ENCODE peak calls at places on chromosomes 2 and 18, in six cellular contexts. Y is breast epithelium, J is suprapubic skin, A is spleen, L is ovary, Q is IMR-90. R is an unnamed sample.
A peak's percentile ranks its signal among the peaks of the same experiment; 100 is the strongest.

GRCh38 chr18:10230072-10230471 is 224.4 kb upstream of the APCDD1 start:
- DNase-seq in J (no peak), Y (no peak), A (no peak), L (no peak), Q (peak; percentile 83), R (no peak)

GRCh38 chr2:232482301-232483238 is 5.1 kb downstream of the ECEL1 start:
- DNase-seq in Y (no peak), A (peak; percentile 71), J (no peak), Q (no peak), L (peak; percentile 19), R (peak; percentile 59)

GRCh38 chr2:118443596-118443995 is 355.3 kb downstream of the INSIG2 start:
- DNase-seq in J (no peak), Q (peak; percentile 17), Y (no peak), L (no peak), A (no peak), R (no peak)

GRCh38 chr2:176827269-176827668 is 385.3 kb upstream of the HNRNPA3 start:
- DNase-seq in J (no peak), A (no peak), L (no peak), Y (no peak), Q (no peak), R (no peak)

GRCh38 chr2:236644502-236644911 is 74.9 kb downstream of the ACKR3 start:
- DNase-seq in Q (no peak), L (peak; percentile 8), J (peak; percentile 54), A (no peak), Y (peak; percentile 13), R (no peak)

GRCh38 chr2:137180012-137180411 is 414.7 kb downstream of the THSD7B start:
- DNase-seq in Q (no peak), J (no peak), L (no peak), Y (no peak), A (no peak), R (no peak)

GRCh38 chr2:237350597-237350996 is 63.4 kb downstream of the COL6A3 start:
- DNase-seq in A (no peak), Y (no peak), Q (no peak), L (no peak), J (no peak), R (no peak)

GRCh38 chr18:12803069-12803936 is 80.7 kb downstream of the PTPN2 start:
- DNase-seq in L (no peak), J (no peak), Q (no peak), A (no peak), Y (no peak), R (no peak)

GRCh38 chr2:152811916-152812315 is 93.5 kb downstream of the ARL6IP6 start:
- DNase-seq in J (no peak), L (no peak), Y (no peak), A (no peak), Q (no peak), R (no peak)

GRCh38 chr2:18596993-18597392 is 7.6 kb upstream of the NT5C1B start:
- DNase-seq in J (no peak), Q (no peak), L (no peak), A (no peak), Y (no peak), R (no peak)

GRCh38 chr2:227029706-227030105 is 134.3 kb downstream of the COL4A4 start:
- DNase-seq in Y (no peak), A (no peak), J (no peak), L (no peak), Q (no peak), R (no peak)

GRCh38 chr18:32029558-32029957 is 10.9 kb downstream of the RNF125 start:
- DNase-seq in L (no peak), J (no peak), Q (no peak), A (no peak), Y (no peak), R (no peak)

GRCh38 chr2:202406445-202406967 is 30.4 kb downstream of the BMPR2 start:
- DNase-seq in Q (no peak), J (no peak), L (no peak), A (no peak), Y (no peak), R (no peak)

GRCh38 chr2:102301867-102302362 is 9.4 kb upstream of the IL1RL1 start:
- DNase-seq in A (no peak), L (no peak), J (no peak), Q (peak; percentile 32), Y (no peak), R (peak; percentile 28)

GRCh38 chr18:51890762-51891161 is 449.2 kb upstream of the DCC start:
- DNase-seq in J (no peak), A (no peak), L (no peak), Q (peak; percentile 0), Y (peak; percentile 35), R (no peak)

GRCh38 chr18:25351773-25352628 is at the start of gene ZNF521:
- DNase-seq in Q (peak; percentile 92), J (peak; percentile 93), A (peak; percentile 88), Y (peak; percentile 83), L (peak; percentile 89), R (peak; percentile 82)

GRCh38 chr2:212936572-212936971 is 214.8 kb downstream of the IKZF2 start:
- DNase-seq in Y (no peak), J (no peak), Q (no peak), L (no peak), A (no peak), R (no peak)

GRCh38 chr2:173427887-173428683 is 73.4 kb downstream of the CDCA7 start:
- DNase-seq in A (no peak), L (no peak), Y (peak; percentile 90), J (no peak), Q (peak; percentile 51), R (no peak)

GRCh38 chr2:16283071-16283850 is 342.9 kb downstream of the MYCN start:
- DNase-seq in A (no peak), L (no peak), Y (no peak), Q (no peak), J (no peak), R (no peak)

GRCh38 chr2:159262904-159263303 is 23.6 kb downstream of the WDSUB1 start:
- DNase-seq in Q (no peak), J (no peak), L (no peak), A (no peak), Y (no peak), R (no peak)

GRCh38 chr2:134790487-134790886 is 47.9 kb upstream of the ACMSD start:
- DNase-seq in J (no peak), A (no peak), L (no peak), Q (no peak), Y (no peak), R (no peak)

GRCh38 chr2:165776013-165776412 is 18.0 kb downstream of the GALNT3 start:
- DNase-seq in A (no peak), L (no peak), Y (no peak), J (no peak), Q (no peak), R (no peak)

GRCh38 chr2:165776796-165777195 is 17.3 kb downstream of the GALNT3 start:
- DNase-seq in Q (no peak), L (no peak), A (no peak), Y (no peak), J (no peak), R (no peak)

GRCh38 chr2:165777522-165778186 is 16.4 kb downstream of the GALNT3 start:
- DNase-seq in Q (no peak), Y (no peak), A (no peak), J (no peak), L (no peak), R (no peak)

GRCh38 chr2:165778187-165778556 is 15.9 kb downstream of the GALNT3 start:
- DNase-seq in L (no peak), Y (no peak), A (no peak), Q (no peak), J (no peak), R (no peak)

DNA sequence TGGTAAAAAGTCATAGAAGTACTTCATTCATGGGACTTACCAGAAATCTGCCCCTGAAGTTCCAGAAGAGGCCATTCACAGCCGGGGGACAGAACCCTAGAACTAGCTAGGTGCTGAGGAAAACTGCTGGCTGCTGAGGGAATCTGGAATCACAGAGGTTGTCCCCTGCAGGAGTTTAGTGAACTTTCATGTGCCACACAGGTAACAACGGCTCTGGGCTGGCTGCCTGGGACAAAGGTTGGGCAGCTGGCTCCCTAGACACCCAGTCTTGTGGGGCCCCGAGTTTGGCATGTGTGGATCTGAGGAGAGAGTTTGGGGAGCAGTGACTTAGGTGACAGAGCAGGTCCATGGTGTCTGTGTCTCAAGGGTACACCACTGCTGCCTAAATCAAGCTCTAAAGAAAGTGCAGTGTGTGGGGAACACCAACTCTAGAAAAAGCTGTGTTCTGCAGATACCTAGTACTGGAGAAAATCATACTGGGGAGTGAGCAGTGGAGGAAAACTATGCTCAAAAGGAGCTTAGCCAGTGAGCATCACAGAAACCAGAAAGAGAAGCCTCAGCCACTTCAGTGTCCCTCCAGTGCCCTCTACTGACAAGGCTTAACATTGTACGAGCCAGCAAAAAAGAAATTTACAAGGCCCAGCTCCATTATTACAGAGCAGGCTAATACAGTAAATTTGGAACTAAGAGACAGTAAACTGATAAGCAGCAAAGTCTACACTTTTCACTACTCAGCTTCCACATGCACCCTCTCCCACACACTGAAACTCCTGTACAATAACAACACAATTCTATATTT is 15.2 kb downstream of the GALNT3 start:
- DNase-seq in Y (no peak), A (no peak), L (no peak), Q (no peak), J (no peak), R (no peak)
- TF ChIP-seq CTCF in Y (no peak), A (no peak), L (no peak), Q (peak; percentile 34), J (no peak), R (no peak)

DNA sequence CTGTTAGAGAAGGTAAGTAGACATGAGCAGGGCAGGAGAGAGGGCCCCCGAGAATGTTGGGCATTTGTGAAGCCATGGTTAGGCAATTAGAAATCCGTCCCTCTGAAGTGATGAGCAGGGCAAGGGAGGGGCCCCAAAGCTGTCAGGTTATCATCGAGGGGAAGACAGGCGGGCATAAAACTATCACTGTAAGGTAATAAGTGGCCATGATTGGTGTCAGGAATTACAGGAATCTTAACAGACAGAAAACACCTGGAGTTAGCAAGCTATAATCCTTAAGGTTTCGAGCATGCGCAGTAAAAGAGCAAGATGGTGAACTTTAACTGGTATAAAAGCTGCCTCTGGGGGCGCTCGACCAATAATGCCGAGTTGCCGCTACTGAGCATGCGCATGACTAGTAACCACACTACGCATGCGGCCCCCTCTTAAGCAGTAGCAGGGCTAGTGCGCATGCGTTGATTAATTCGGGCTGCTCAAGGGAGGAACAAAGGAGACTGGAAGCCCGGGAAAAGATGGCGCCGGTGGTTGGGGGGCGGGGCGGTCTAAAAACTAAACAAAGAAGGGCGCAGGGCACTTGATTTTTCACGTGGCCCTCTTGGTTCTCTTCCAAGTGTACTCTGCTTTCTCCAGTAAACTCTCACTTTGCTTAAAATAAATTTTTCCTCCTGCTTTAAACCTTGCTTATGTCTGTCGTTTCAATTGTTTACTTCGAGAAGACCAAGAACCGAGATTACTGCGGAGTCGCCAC is 5.5 kb downstream of the XRCC5 start:
- DNase-seq in L (peak; percentile 98), J (peak; percentile 99), Q (peak; percentile 99), A (peak; percentile 98), Y (peak; percentile 98), R (peak; percentile 99)
- TF ChIP-seq POLR2A in L (no peak), J (peak; percentile 39), Q (peak; percentile 57), A (no peak), Y (no peak), R (no peak)

GRCh38 chr2:119753041-119753929 is 6.4 kb upstream of the PTPN4 start:
- DNase-seq in J (no peak), A (no peak), Y (no peak), L (no peak), Q (peak; percentile 56), R (no peak)
- TF ChIP-seq CTCF in J (peak; percentile 49), A (no peak), Y (no peak), L (peak; percentile 30), Q (peak; percentile 78), R (no peak)

DNA sequence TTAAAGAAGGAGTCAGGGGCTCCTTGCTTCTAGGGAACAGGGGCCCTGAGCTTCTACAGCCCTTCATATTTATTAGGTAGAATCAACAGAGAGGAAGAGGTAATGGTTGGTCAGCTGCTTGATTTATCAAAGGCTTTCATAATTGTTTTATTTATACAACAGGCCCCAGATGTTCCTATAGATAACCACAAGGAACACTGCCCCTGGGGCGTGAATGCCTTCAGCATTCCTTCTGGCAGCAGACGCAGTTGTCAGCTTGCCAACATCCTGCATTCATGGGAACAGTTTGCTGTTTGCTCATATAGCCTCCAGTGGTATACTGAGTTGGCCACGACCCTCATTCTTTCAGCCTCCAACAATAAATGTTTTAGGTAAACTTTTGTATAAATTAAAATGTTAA is 949.6 kb upstream of the LRATD1 start:
- DNase-seq in L (no peak), A (no peak), J (no peak), Y (no peak), Q (peak; percentile 45), R (no peak)
- TF ChIP-seq POLR2A in L (no peak), A (no peak), J (no peak), Y (no peak), Q (no peak), R (no peak)

R was measured in lower leg skin.